ENCODE peak calls at places on chromosomes 5 and 9, in nine cellular contexts. G is heart left ventricle; M is lung; J is CD4-positive, alpha-beta T cell; U is heart right ventricle; A is ovary; H is PC-3; F is transverse colon; X is Panc1. K is an unnamed sample.

GRCh38 chr5:153592081-153592480 is 101.6 kb downstream of the GRIA1 start:
- DNase-seq in G (no peak), M (no peak), J (no peak), U (no peak), A (no peak), H (no peak), F (no peak), X (no peak), K (no peak)

GRCh38 chr5:23235246-23235645 is 272.2 kb upstream of the PRDM9 start:
- DNase-seq in G (no peak), M (no peak), J (no peak), U (no peak), A (no peak), H (peak), F (no peak), X (no peak), K (no peak)

GRCh38 chr9:33025572-33026347 is 687 bp downstream of the DNAJA1 start:
- DNase-seq in G (peak), M (peak), J (peak), U (peak), A (peak), H (peak), F (peak), X (no peak), K (peak)

GRCh38 chr9:99296375-99296951 is 74.4 kb downstream of the SEC61B start:
- DNase-seq in G (no peak), M (no peak), J (peak), U (peak), A (peak), H (no peak), F (no peak), X (no peak), K (peak)

GRCh38 chr9:76181781-76182180 is 212.4 kb downstream of the RFK start:
- DNase-seq in G (no peak), M (no peak), J (no peak), U (no peak), A (no peak), H (no peak), F (no peak), X (no peak), K (no peak)

GRCh38 chr5:40569549-40570270 is 110.0 kb upstream of the PTGER4 start:
- DNase-seq in G (no peak), M (no peak), J (no peak), U (no peak), A (no peak), H (no peak), F (no peak), X (no peak), K (no peak)

GRCh38 chr5:63726491-63726890 is 235.8 kb downstream of the HTR1A start:
- DNase-seq in G (no peak), M (no peak), J (no peak), U (no peak), A (no peak), H (no peak), F (no peak), X (no peak), K (no peak)

GRCh38 chr5:67012241-67012640 is 184.4 kb downstream of the CD180 start:
- DNase-seq in G (no peak), M (no peak), J (no peak), U (no peak), A (no peak), H (peak), F (no peak), X (peak), K (no peak)

GRCh38 chr9:111316796-111317195 is 13.2 kb downstream of the OR2K2 start:
- DNase-seq in G (no peak), M (no peak), J (no peak), U (no peak), A (no peak), H (no peak), F (no peak), X (no peak), K (no peak)

GRCh38 chr5:96546120-96546519 is 113.1 kb upstream of the PCSK1 start:
- DNase-seq in G (no peak), M (no peak), J (no peak), U (no peak), A (no peak), H (peak), F (no peak), X (no peak), K (no peak)

GRCh38 chr9:92762781-92763708 is 1.6 kb downstream of the BICD2 start:
- DNase-seq in G (no peak), M (no peak), J (no peak), U (no peak), A (no peak), H (no peak), F (no peak), X (no peak), K (no peak)

GRCh38 chr5:98109561-98110006 is 663.9 kb upstream of the RGMB start:
- DNase-seq in G (no peak), M (no peak), J (no peak), U (no peak), A (no peak), H (peak), F (no peak), X (no peak), K (no peak)

GRCh38 chr5:63878788-63879187 is 83.5 kb downstream of the HTR1A start:
- DNase-seq in G (no peak), M (no peak), J (no peak), U (no peak), A (no peak), H (no peak), F (no peak), X (no peak), K (no peak)

GRCh38 chr9:91659529-91660294 is 236.1 kb upstream of the NFIL3 start:
- DNase-seq in G (no peak), M (no peak), J (no peak), U (no peak), A (no peak), H (peak), F (no peak), X (no peak), K (no peak)

GRCh38 chr5:128826290-128826689 is 139.0 kb upstream of the SLC27A6 start:
- DNase-seq in G (no peak), M (no peak), J (no peak), U (no peak), A (no peak), H (no peak), F (no peak), X (no peak), K (no peak)

GRCh38 chr5:151755383-151755782 is 3.0 kb downstream of the ATOX1 start:
- DNase-seq in G (no peak), M (no peak), J (no peak), U (no peak), A (no peak), H (no peak), F (no peak), X (no peak), K (no peak)

GRCh38 chr5:122089614-122090013 is 11.6 kb upstream of the LOX start:
- DNase-seq in G (no peak), M (no peak), J (no peak), U (no peak), A (no peak), H (no peak), F (no peak), X (no peak), K (no peak)

GRCh38 chr9:19114680-19115270 is 12.1 kb upstream of the HAUS6 start:
- DNase-seq in G (no peak), M (no peak), J (no peak), U (no peak), A (no peak), H (peak), F (no peak), X (no peak), K (no peak)

GRCh38 chr5:161007879-161008278 is 155.9 kb upstream of the ATP10B start:
- DNase-seq in G (no peak), M (no peak), J (no peak), U (no peak), A (no peak), H (no peak), F (no peak), X (no peak), K (no peak)

GRCh38 chr9:84296146-84296843 is 44.3 kb downstream of the SLC28A3 start:
- DNase-seq in G (no peak), M (no peak), J (no peak), U (no peak), A (no peak), H (peak), F (no peak), X (no peak), K (no peak)

GRCh38 chr9:132163457-132163875 is 1.6 kb downstream of the NTNG2 start:
- DNase-seq in G (peak), M (no peak), J (no peak), U (no peak), A (no peak), H (no peak), F (no peak), X (no peak), K (no peak)

GRCh38 chr9:120402741-120403542 is 177.0 kb downstream of the CDK5RAP2 start:
- DNase-seq in G (no peak), M (no peak), J (no peak), U (no peak), A (no peak), H (peak), F (no peak), X (peak), K (no peak)

GRCh38 chr5:82365744-82366228 is 87.6 kb upstream of the RPS23 start:
- DNase-seq in G (no peak), M (no peak), J (no peak), U (no peak), A (no peak), H (peak), F (no peak), X (no peak), K (no peak)

GRCh38 chr9:93675336-93676150 is 99.2 kb downstream of the PHF2 start:
- DNase-seq in G (peak), M (no peak), J (no peak), U (no peak), A (peak), H (no peak), F (peak), X (no peak), K (no peak)

GRCh38 chr9:27125030-27125429 is 16.0 kb downstream of the TEK start:
- DNase-seq in G (peak), M (peak), J (no peak), U (peak), A (peak), H (peak), F (peak), X (no peak), K (peak)

GRCh38 chr9:130128782-130129424 is 43.3 kb upstream of the NCS1 start:
- DNase-seq in G (peak), M (peak), J (peak), U (peak), A (peak), H (peak), F (peak), X (no peak), K (no peak)

GRCh38 chr5:169099801-169100734 is 200.9 kb downstream of the SLIT3 start:
- DNase-seq in G (no peak), M (no peak), J (no peak), U (no peak), A (no peak), H (no peak), F (no peak), X (no peak), K (no peak)

GRCh38 chr5:179186092-179186419 is 125.9 kb downstream of the ZNF354C start:
- DNase-seq in G (peak), M (no peak), J (no peak), U (no peak), A (no peak), H (no peak), F (no peak), X (no peak), K (no peak)

GRCh38 chr5:64165500-64166200 is at the start of gene RNF180:
- DNase-seq in G (peak), M (peak), J (no peak), U (peak), A (peak), H (peak), F (peak), X (no peak), K (no peak)

GRCh38 chr5:378976-379742 is 57.6 kb downstream of the AHRR start:
- DNase-seq in G (peak), M (no peak), J (no peak), U (no peak), A (no peak), H (peak), F (no peak), X (no peak), K (no peak)

GRCh38 chr9:36189978-36190377 is 743 bp upstream of the CLTA start:
- DNase-seq in G (no peak), M (no peak), J (no peak), U (no peak), A (no peak), H (no peak), F (peak), X (no peak), K (no peak)

GRCh38 chr9:114034176-114034575 is 43.9 kb downstream of the AMBP start:
- DNase-seq in G (no peak), M (peak), J (no peak), U (no peak), A (peak), H (no peak), F (no peak), X (no peak), K (no peak)

GRCh38 chr9:136578915-136579637 is 33.2 kb upstream of the NOTCH1 start:
- DNase-seq in G (peak), M (no peak), J (no peak), U (peak), A (no peak), H (peak), F (no peak), X (no peak), K (no peak)

GRCh38 chr5:157266286-157267007 is 524 bp downstream of the CYFIP2 start:
- DNase-seq in G (peak), M (no peak), J (no peak), U (peak), A (no peak), H (peak), F (peak), X (no peak), K (no peak)

GRCh38 chr9:122815544-122815943 is 12.8 kb downstream of the PDCL start:
- DNase-seq in G (no peak), M (no peak), J (no peak), U (no peak), A (no peak), H (no peak), F (no peak), X (no peak), K (no peak)

GRCh38 chr5:99032234-99033013 is 103.6 kb upstream of the CHD1 start:
- DNase-seq in G (no peak), M (peak), J (no peak), U (no peak), A (peak), H (peak), F (peak), X (peak), K (peak)

GRCh38 chr5:176747670-176748072 is 62.7 kb upstream of the UNC5A start:
- DNase-seq in G (no peak), M (no peak), J (no peak), U (no peak), A (no peak), H (no peak), F (no peak), X (no peak), K (no peak)

GRCh38 chr5:73312146-73312871 is 136.3 kb downstream of the FOXD1 start:
- DNase-seq in G (no peak), M (no peak), J (no peak), U (no peak), A (no peak), H (no peak), F (peak), X (no peak), K (no peak)

GRCh38 chr5:43244823-43245565 is 53.0 kb downstream of the NIM1K start:
- DNase-seq in G (no peak), M (no peak), J (no peak), U (no peak), A (no peak), H (no peak), F (no peak), X (no peak), K (no peak)

GRCh38 chr5:43251754-43252153 is 59.7 kb downstream of the NIM1K start:
- DNase-seq in G (no peak), M (no peak), J (no peak), U (no peak), A (no peak), H (no peak), F (no peak), X (no peak), K (no peak)

GRCh38 chr5:43242196-43242595 is 50.2 kb downstream of the NIM1K start:
- DNase-seq in G (no peak), M (no peak), J (no peak), U (no peak), A (no peak), H (no peak), F (no peak), X (no peak), K (no peak)

GRCh38 chr5:43243270-43243669 is 51.2 kb downstream of the NIM1K start:
- DNase-seq in G (no peak), M (no peak), J (no peak), U (no peak), A (no peak), H (no peak), F (no peak), X (no peak), K (no peak)

DNA sequence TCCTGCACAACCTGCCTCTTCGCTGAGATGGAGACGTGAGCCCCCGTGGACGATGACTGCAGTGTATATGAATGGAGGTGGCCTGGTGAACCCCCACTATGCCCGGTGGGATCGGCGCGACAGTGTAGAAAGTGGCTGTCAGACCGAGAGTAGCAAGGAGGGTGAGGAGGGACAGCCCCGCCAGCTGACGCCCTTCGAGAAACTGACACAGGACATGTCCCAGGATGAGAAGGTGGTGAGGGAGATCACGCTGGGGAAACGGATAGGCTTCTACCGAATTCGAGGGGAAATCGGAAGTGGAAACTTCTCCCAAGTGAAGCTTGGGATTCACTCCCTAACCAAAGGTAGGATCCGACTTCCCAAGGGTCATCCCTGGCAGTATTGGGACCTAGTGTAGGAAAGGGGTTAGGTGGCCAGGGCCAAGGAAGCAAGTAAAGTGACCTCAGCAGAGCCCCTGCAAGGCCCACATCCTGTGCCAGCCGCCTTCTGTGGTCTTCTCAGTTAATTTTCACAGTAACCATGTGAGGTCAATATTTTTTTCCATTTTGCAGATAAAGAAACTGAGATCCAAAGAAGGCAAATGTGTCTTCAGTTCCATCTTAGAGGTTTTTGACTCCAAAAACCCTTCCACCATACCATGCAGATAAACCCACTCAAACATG is 53.8 kb downstream of the NIM1K start:
- DNase-seq in G (no peak), M (no peak), J (no peak), U (no peak), A (no peak), H (no peak), F (no peak), X (no peak), K (no peak)
- H3K27ac ChIP-seq in G (no peak), M (no peak), J (no peak), U (no peak), A (no peak), H (no peak), F (no peak), X (no peak), K (no peak)

GRCh38 chr5:159099049-159099760 is 511 bp downstream of the EBF1 start:
- DNase-seq in G (peak), M (no peak), J (no peak), U (peak), A (peak), H (peak), F (no peak), X (no peak), K (no peak)
- H3K27ac ChIP-seq in G (peak), M (peak), J (no peak), U (peak), A (peak), H (no peak), F (peak), X (no peak), K (peak)

DNA sequence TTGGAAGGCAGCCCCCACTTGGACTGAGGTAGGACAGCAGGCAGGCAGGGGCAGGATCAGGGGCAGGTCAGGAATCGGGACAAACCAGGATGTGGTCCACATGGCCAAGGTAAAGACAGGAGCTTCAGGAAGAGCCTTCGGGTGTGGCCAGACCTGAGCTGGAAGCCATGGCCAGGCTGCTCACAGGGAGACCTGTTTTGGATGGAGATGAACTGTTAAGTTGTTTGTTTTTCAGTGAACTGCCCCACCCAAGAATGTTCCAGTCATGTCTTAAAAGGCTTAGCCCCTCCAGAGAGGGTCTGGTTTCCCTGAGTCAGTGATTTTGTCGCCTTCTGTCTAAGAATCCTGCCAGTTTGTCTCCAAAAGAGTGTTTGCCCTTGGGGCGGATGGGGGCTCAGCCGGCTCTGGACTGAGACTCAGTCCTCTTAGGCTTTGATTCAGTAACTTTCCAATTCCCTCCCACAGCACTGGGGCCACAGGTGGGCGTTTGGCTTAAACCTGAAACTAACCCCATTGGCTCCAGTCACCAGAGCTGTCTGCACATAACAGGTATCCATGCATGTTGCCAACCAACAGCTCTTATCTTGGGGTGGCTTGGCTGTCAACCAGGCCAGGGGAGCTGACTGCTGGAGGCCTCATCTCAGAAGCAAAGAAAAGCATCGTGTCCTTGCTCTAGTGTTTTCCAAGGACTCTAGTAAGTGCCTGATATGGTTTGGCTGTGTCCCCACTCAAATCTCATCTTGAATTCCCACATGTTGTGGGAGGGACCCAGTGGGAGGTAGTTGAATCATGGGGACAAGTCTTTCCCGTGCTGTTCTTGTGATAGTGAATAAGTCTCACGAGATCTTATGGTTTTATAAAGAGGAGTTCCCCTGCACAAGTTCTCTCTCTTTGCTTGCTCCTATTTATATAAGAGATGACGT is 11.3 kb upstream of the ANKH start:
- DNase-seq in G (peak), M (no peak), J (no peak), U (peak), A (no peak), H (peak), F (no peak), X (no peak), K (no peak)
- H3K27ac ChIP-seq in G (no peak), M (no peak), J (no peak), U (no peak), A (no peak), H (no peak), F (no peak), X (no peak), K (no peak)

GRCh38 chr9:134057311-134057665 is 10.5 kb downstream of the BRD3 start:
- DNase-seq in G (no peak), M (no peak), J (no peak), U (no peak), A (no peak), H (no peak), F (peak), X (no peak), K (no peak)

GRCh38 chr9:134056483-134057310 is 11.1 kb downstream of the BRD3 start:
- DNase-seq in G (peak), M (no peak), J (no peak), U (no peak), A (no peak), H (no peak), F (peak), X (no peak), K (no peak)

GRCh38 chr9:134054891-134055811 is 12.7 kb downstream of the BRD3 start:
- DNase-seq in G (peak), M (no peak), J (no peak), U (no peak), A (no peak), H (no peak), F (peak), X (no peak), K (no peak)

GRCh38 chr9:134053941-134054761 is 13.7 kb downstream of the BRD3 start:
- DNase-seq in G (peak), M (no peak), J (no peak), U (no peak), A (no peak), H (no peak), F (peak), X (no peak), K (no peak)

GRCh38 chr9:134055981-134056461 is 11.8 kb downstream of the BRD3 start:
- DNase-seq in G (peak), M (peak), J (no peak), U (peak), A (peak), H (peak), F (peak), X (no peak), K (no peak)
- H3K27ac ChIP-seq in G (no peak), M (peak), J (no peak), U (peak), A (no peak), H (peak), F (peak), X (no peak), K (no peak)

K was measured in caudate nucleus.